ENCODE peak calls at places on chromosomes 2 and 18, in nine cellular contexts. M, K, H, W, I, C, U, P and D are unnamed samples. For H3K4me1, the result is how much of the 10 kb centered on the place peaks cover.

GRCh38 chr2:9990735-9991134 is 39.2 kb downstream of the GRHL1 start:
- DNase-seq in K (no peak), W (peak), U (no peak), H (no peak), C (no peak), M (peak), I (no peak), P (no peak), D (no peak)

GRCh38 chr18:323253-323622 is 55.4 kb upstream of the THOC1 start:
- DNase-seq in W (no peak), K (no peak), I (no peak), P (no peak), U (no peak), C (no peak), H (peak), M (no peak), D (no peak)

GRCh38 chr2:231926180-231926741 is at the start of gene NPPC:
- DNase-seq in I (no peak), H (peak), U (peak), W (peak), C (peak), K (no peak), P (no peak), M (peak), D (peak)

GRCh38 chr2:43542285-43542933 is 53.4 kb downstream of the THADA start:
- DNase-seq in H (peak), W (no peak), P (peak), M (no peak), I (peak), C (no peak), U (peak), K (no peak), D (peak)

GRCh38 chr2:186891219-186891621 is 42.2 kb upstream of the ZSWIM2 start:
- DNase-seq in K (no peak), M (no peak), I (no peak), W (no peak), H (no peak), U (peak), P (no peak), C (no peak), D (peak)

GRCh38 chr2:7053650-7054262 is 136.5 kb downstream of the RNF144A start:
- DNase-seq in K (peak), U (peak), W (no peak), M (no peak), I (no peak), C (no peak), H (no peak), P (no peak), D (no peak)

GRCh38 chr2:160647967-160648685 is 154.5 kb upstream of the RBMS1 start:
- DNase-seq in C (no peak), I (no peak), K (peak), W (no peak), H (no peak), M (no peak), U (no peak), P (no peak), D (no peak)

GRCh38 chr2:95300391-95300938 is 3.3 kb downstream of the KCNIP3 start:
- DNase-seq in M (no peak), H (no peak), I (no peak), P (no peak), W (no peak), K (no peak), C (no peak), U (peak), D (peak)

GRCh38 chr18:78980777-78981651 is 1.4 kb downstream of the SALL3 start:
- DNase-seq in H (no peak), U (no peak), M (no peak), C (no peak), P (no peak), I (no peak), W (no peak), K (no peak), D (peak)

GRCh38 chr2:28038722-28039121 is 148.2 kb downstream of the BABAM2 start:
- DNase-seq in I (no peak), H (no peak), P (no peak), U (no peak), K (no peak), W (no peak), C (no peak), M (no peak), D (no peak)

GRCh38 chr18:11310476-11311086 is 161.2 kb upstream of the PIEZO2 start:
- DNase-seq in W (peak), M (peak), P (peak), C (no peak), U (peak), H (peak), K (no peak), I (peak), D (peak)

GRCh38 chr2:172968061-172968469 is 107.6 kb upstream of the MAP3K20 start:
- DNase-seq in K (no peak), C (no peak), I (no peak), H (peak), U (peak), W (peak), P (no peak), M (peak), D (no peak)

GRCh38 chr18:31206787-31207381 is 44.2 kb upstream of the DSC1 start:
- DNase-seq in M (peak), C (no peak), H (peak), W (peak), P (no peak), K (peak), U (peak), I (peak), D (no peak)

GRCh38 chr2:17441055-17441771 is 77.0 kb downstream of the RAD51AP2 start:
- DNase-seq in M (no peak), C (no peak), K (no peak), W (no peak), U (peak), P (no peak), H (no peak), I (no peak), D (no peak)

GRCh38 chr2:221104391-221104811 is 467.7 kb downstream of the EPHA4 start:
- DNase-seq in K (peak), I (no peak), W (peak), C (no peak), P (no peak), H (peak), U (peak), M (peak), D (peak)

GRCh38 chr2:5777089-5777488 is 84.9 kb downstream of the SOX11 start:
- DNase-seq in I (no peak), H (peak), M (no peak), U (no peak), W (no peak), K (no peak), P (no peak), C (no peak), D (no peak)

GRCh38 chr2:201471732-201472395 is 20.3 kb downstream of the STRADB start:
- DNase-seq in U (no peak), H (peak), K (no peak), M (no peak), P (no peak), W (no peak), I (no peak), C (no peak), D (peak)

GRCh38 chr2:38571186-38571585 is 31.5 kb downstream of the HNRNPLL start:
- DNase-seq in P (no peak), U (no peak), W (no peak), C (no peak), K (no peak), H (no peak), M (no peak), I (no peak), D (no peak)

GRCh38 chr18:53946561-53946960 is 277.9 kb downstream of the MBD2 start:
- DNase-seq in P (no peak), U (no peak), W (no peak), C (no peak), I (no peak), M (no peak), K (no peak), H (no peak), D (peak)

GRCh38 chr2:217994776-217995274 is 8.0 kb downstream of the TNS1 start:
- DNase-seq in W (no peak), P (no peak), H (peak), C (no peak), U (peak), M (no peak), I (no peak), K (no peak), D (peak)

GRCh38 chr2:37471994-37472393 is 127.6 kb downstream of the QPCT start:
- DNase-seq in H (peak), W (no peak), K (no peak), M (no peak), I (no peak), U (no peak), P (no peak), C (no peak), D (no peak)

GRCh38 chr2:10817413-10817812 is 4.8 kb upstream of the PDIA6 start:
- DNase-seq in U (no peak), I (no peak), C (no peak), M (no peak), P (no peak), W (no peak), K (no peak), H (no peak), D (no peak)

DNA sequence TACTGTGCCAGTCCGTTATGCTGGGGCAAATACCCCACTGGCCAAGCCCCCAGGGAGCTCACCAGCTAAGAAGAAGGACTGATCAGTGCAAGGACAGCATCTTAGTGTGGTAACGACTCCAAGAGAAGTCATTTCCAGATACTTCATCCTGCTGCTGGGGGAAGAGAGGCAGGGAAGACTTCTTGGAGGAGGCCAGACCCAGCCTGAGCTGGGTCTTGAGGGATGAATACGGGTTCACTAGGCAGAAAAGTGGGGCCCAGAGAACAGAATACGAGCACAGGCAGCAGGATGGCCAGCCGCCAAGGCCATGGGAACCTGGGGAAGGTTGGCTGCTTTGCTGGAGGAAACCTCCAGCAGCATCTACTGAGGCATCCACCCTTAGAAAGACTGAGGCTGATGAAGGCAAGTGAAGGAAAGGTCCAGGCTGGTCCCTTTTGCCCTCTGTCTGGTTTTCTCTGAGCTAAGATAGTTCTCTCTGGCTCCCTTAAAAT is 84.1 kb downstream of the GLI2 start:
- DNase-seq in U (no peak), I (no peak), K (no peak), P (no peak), H (no peak), W (no peak), M (peak), C (no peak), D (no peak)
- H3K4me1 ChIP-seq in U (under half), I (under half), K (under half), P (under half), H (under half), W (under half), M (under half), C (under half), D (under half)

GRCh38 chr2:182521453-182522427 is 94.9 kb upstream of the PDE1A start:
- DNase-seq in W (no peak), P (no peak), I (no peak), U (no peak), M (no peak), H (no peak), C (no peak), K (no peak), D (no peak)
- H3K4me3 ChIP-seq in W (no peak), P (no peak), I (no peak), U (peak), M (no peak), H (no peak), C (no peak), K (no peak), D (no peak)

GRCh38 chr2:85132834-85133637 is at the start of gene TCF7L1:
- DNase-seq in C (peak), H (peak), P (no peak), M (peak), K (peak), I (peak), U (peak), W (peak), D (peak)

GRCh38 chr2:85134255-85135065 is 1.3 kb downstream of the TCF7L1 start:
- DNase-seq in H (peak), M (peak), U (peak), K (peak), C (no peak), I (no peak), W (peak), P (no peak), D (peak)

GRCh38 chr2:85133751-85134254 is 611 bp downstream of the TCF7L1 start:
- DNase-seq in M (peak), H (peak), C (no peak), W (peak), K (peak), P (no peak), U (peak), I (no peak), D (peak)

GRCh38 chr2:85137131-85137530 is 3.9 kb downstream of the TCF7L1 start:
- DNase-seq in K (no peak), I (no peak), W (no peak), H (no peak), C (no peak), P (no peak), M (no peak), U (no peak), D (no peak)

GRCh38 chr2:85135066-85135914 is 2.1 kb downstream of the TCF7L1 start:
- DNase-seq in M (peak), H (no peak), K (peak), C (no peak), U (no peak), I (no peak), W (no peak), P (no peak), D (no peak)
- H3K27ac ChIP-seq in M (no peak), H (no peak), K (no peak), C (no peak), U (no peak), I (no peak), W (no peak), P (no peak), D (no peak)

DNA sequence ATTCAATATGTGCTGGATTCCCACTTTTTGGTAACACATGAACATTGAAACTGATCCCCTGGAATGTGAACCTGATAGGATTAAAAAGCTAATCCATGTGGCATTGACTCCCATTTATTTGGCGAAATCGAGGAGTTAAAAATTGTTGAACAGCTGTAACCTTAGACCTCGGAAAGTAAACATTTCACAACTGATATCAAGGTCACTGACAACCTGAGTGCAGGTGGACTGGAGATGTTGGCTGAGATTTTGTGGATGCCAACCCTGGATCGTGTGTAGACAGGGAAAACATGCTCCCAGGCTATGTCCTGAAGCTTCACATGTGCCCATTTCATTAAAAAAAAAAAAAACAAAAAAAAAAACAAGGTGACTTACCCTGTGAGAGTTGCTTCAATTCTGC is 204.8 kb downstream of the SETBP1 start:
- DNase-seq in M (no peak), P (no peak), C (no peak), H (no peak), U (no peak), W (no peak), K (no peak), I (no peak), D (no peak)
- H3K4me1 ChIP-seq in M (under half), P (under half), C (under half), H (under half), U (under half), W (half or more), K (half or more), I (under half), D (under half)

GRCh38 chr2:60453896-60454295 is 99.6 kb downstream of the BCL11A start:
- DNase-seq in K (no peak), W (no peak), U (no peak), C (no peak), I (no peak), M (no peak), H (no peak), P (no peak), D (no peak)
- H3K4me3 ChIP-seq in K (no peak), W (no peak), U (no peak), C (no peak), I (no peak), M (no peak), H (no peak), P (no peak), D (no peak)

GRCh38 chr18:48680871-48681270 is 142.0 kb downstream of the CTIF start:
- DNase-seq in U (no peak), K (no peak), W (peak), H (no peak), C (no peak), M (peak), P (no peak), I (no peak), D (peak)
- H3K27ac ChIP-seq in U (no peak), K (no peak), W (peak), H (no peak), C (no peak), M (peak), P (no peak), I (no peak), D (no peak)

GRCh38 chr18:57376503-57376902 is 24.1 kb downstream of the ST8SIA3 start:
- DNase-seq in P (no peak), I (no peak), C (no peak), W (no peak), M (no peak), K (no peak), U (no peak), H (no peak), D (no peak)

GRCh38 chr18:57372444-57372843 is 20.1 kb downstream of the ST8SIA3 start:
- DNase-seq in K (no peak), H (no peak), M (no peak), P (no peak), W (no peak), I (no peak), C (no peak), U (no peak), D (no peak)

DNA sequence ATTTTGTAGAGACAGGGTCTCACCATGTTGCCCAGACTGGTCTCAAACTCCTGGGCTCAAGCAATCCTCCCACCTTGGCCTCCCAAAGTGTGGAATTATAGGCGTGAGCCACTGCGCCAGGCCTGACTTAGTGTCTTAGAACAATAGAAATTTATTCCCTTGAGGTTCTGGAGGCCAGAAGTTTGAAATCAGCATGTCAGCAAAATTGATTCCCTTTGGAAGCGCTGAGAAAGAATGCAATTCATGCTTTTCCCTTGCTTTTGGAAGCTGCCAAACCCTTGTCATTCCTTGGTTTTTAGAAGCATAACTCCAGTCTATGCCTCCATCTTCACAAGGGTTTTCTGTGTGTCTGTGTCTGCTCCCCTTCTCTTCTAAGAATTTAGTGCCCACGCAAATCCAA is 20.7 kb downstream of the ST8SIA3 start:
- DNase-seq in U (no peak), P (no peak), M (no peak), I (no peak), W (no peak), H (no peak), C (no peak), K (no peak), D (no peak)
- H3K4me1 ChIP-seq in U (under half), P (under half), M (under half), I (under half), W (under half), H (under half), C (under half), K (under half), D (under half)